ENCODE peak calls at places on chromosome 18, in six cellular contexts. N is AG04449, C is breast epithelium, G is BJ, R is hepatocyte, I is AG10803. M is an unnamed sample.
A peak's percentile ranks its signal among the peaks of the same experiment; 100 is the strongest.

GRCh38 chr18:52183107-52183506 is 156.9 kb upstream of the DCC start:
- DNase-seq in I (no peak), G (no peak), R (no peak), N (no peak), C (no peak), M (no peak)

GRCh38 chr18:9619990-9620389 is 5.6 kb upstream of the PPP4R1 start:
- DNase-seq in C (no peak), R (no peak), N (no peak), I (peak; percentile 54), G (no peak), M (no peak)

GRCh38 chr18:3262234-3263171 is 570 bp downstream of the MYL12B start:
- DNase-seq in N (no peak), C (peak; percentile 54), I (peak; percentile 51), G (no peak), R (peak; percentile 32), M (no peak)

GRCh38 chr18:7904529-7904928 is 337.4 kb downstream of the PTPRM start:
- DNase-seq in G (peak; percentile 61), C (no peak), I (peak; percentile 67), N (no peak), R (no peak), M (no peak)

GRCh38 chr18:76444436-76445105 is 50.5 kb downstream of the ZNF516 start:
- DNase-seq in G (no peak), I (no peak), C (no peak), N (no peak), R (no peak), M (no peak)

GRCh38 chr18:74388227-74388626 is 68.9 kb downstream of the DIPK1C start:
- DNase-seq in R (no peak), G (no peak), C (no peak), I (no peak), N (no peak), M (no peak)

GRCh38 chr18:77160515-77160914 is 27.9 kb upstream of the MBP start:
- DNase-seq in R (no peak), I (no peak), N (no peak), G (no peak), C (no peak), M (no peak)

GRCh38 chr18:55748227-55748738 is 160.3 kb upstream of the TCF4 start:
- DNase-seq in I (no peak), R (no peak), G (no peak), C (no peak), N (no peak), M (no peak)

GRCh38 chr18:55794288-55795052 is 206.5 kb upstream of the TCF4 start:
- DNase-seq in G (no peak), N (no peak), R (no peak), I (peak; percentile 66), C (no peak), M (no peak)

GRCh38 chr18:57856707-57857280 is 53.7 kb upstream of the ATP8B1 start:
- DNase-seq in G (no peak), C (no peak), N (no peak), R (no peak), I (no peak), M (no peak)

GRCh38 chr18:27400001-27400400 is 214.9 kb upstream of the CHST9 start:
- DNase-seq in N (no peak), G (no peak), R (no peak), I (no peak), C (no peak), M (no peak)

DNA sequence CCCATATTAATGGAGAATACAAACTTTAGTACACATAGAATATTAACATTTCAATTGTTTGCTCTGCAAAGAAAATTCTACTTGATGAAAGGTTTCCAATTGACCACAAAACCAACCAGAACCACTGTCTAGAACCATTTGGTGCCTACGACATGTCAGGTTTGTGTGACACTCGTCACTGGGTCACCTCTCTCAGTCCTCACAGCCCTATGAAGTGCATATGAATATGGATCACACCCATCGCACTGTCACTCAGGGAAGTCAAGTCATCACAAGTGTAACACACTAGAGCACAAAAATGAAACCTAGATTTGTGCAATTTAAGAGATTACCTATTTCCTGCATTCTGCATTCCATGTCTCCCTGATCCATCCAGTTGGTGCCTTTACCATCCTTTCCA is 43.7 kb downstream of the PTPN2 start:
- DNase-seq in I (no peak), G (no peak), R (no peak), N (no peak), C (no peak), M (no peak)
- H3K4me3 ChIP-seq in I (no peak overlapping the region), G (no peak overlapping the region), R (no peak overlapping the region), N (no peak overlapping the region), C (no peak overlapping the region), M (no peak overlapping the region)

DNA sequence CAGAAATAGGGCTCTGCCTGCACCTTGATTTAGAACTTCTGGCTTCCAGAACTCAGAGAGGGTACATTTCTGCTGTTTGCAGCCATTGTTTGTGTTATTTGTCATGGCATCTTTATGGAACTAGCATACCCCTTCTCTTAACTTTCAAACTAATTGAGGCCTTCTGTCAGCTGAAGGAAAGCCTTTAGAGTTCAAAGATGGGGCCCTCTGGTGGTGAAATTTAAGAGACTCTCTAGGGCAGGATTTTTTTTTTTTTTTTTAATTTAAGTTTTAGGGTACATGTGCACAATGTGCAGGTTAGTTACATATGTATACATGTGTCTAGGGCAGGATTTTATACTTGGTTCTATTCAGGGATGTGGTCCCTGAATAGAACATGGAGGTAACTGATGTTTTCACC is 260.6 kb upstream of the LINC00305 start:
- DNase-seq in C (no peak), G (no peak), N (no peak), R (peak; percentile 56), I (no peak), M (no peak)
- TF ChIP-seq CTCF in C (peak; percentile 14), G (no peak), N (no peak), R (peak; percentile 51), I (peak; percentile 29), M (peak; percentile 36)

GRCh38 chr18:11380968-11381367 is 228.4 kb upstream of the SLC35G4 start:
- DNase-seq in R (no peak), C (no peak), N (no peak), G (no peak), I (no peak), M (no peak)

GRCh38 chr18:11379660-11380059 is 229.7 kb upstream of the SLC35G4 start:
- DNase-seq in R (no peak), C (no peak), N (no peak), I (no peak), G (no peak), M (no peak)

DNA sequence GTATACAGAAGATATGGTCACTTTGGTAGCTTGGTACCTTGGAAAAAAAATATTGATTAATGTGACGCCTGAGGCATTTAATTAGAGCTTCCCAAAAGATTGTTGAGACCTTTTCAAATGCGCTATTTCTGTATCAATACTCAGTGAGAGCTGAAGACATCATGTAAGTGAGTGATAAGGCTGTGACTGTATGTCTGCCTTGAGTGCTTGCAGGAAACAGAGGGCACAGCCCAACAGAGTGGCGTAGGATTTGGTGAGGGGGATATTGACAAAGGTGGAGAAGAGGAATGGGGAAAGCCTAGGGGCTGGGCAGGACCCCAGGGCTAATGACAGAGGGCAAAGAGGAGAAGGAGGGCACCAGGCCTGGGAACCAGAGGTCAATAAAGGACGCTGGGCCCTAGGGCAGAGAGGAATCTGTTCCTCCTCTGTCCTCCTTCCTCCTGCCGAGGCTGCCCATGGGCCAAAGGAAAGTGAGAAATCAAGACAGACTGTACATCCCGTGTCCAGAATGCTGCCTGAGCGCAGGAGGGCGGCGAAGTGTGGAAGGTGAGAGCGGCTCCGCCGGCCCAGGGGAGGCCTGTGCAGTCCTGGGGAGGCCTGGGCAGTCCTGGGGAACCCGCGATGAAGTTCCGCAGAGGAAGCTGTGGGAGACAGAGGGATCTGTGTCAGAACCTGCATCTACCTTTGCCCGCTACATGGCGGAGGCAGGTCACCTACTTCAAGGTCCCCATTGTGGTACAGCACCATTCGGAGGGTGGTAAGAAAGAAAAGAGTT is 228.6 kb upstream of the PIEZO2 start:
- DNase-seq in C (no peak), I (no peak), N (no peak), R (no peak), G (no peak), M (no peak)
- H3K4me3 ChIP-seq in C (no peak overlapping the region), I (no peak overlapping the region), N (no peak overlapping the region), R (no peak overlapping the region), G (no peak overlapping the region), M (no peak overlapping the region)

DNA sequence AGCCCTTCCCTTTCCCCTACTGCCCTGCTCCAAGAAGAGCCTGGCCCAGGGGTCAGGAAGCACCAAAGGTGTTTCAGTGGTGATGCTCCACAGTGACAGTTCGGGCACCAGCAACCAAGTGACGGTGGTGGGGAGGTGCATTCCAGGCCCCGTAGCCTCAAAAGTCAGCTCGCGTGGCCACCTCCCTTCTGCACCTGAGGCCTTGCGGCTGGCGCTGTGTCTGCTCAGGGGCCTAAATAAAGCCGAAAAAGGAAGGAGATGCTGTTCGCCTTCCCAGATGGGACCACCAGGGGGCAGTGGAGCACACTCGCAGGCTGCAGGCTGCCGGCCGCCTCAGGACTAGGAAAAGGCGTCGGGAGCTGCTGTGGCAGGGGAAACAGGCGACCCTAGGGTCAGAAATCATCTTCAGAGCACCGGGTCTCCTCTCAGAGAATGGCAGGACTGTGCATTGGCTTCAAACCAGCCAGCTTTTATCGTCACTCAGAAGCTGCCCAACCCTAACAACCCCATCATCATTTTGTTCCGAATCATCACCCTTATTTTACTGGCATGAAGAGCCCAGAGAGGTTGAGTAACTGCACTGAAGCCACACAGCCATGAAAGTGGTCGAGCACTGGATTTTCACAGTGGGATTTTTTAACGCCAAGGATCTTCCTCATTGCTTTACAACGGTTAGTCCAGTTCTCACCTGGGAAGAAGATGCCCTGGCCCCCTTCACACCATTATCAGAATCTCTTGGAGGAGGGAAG is 213.0 kb upstream of the CELF4 start:
- DNase-seq in C (no peak), I (peak; percentile 19), G (no peak), R (peak; percentile 84), N (no peak), M (peak; percentile 6)
- TF ChIP-seq CTCF in C (peak; percentile 40), I (peak; percentile 64), G (peak; percentile 57), R (peak; percentile 85), N (peak; percentile 53), M (peak; percentile 90)